ENCODE peak calls at places on chromosomes 7 and 10, in eight cellular contexts. One of them, this sample, is unnamed.

GRCh38 chr10:12351447-12351846 is 2.1 kb downstream of the CAMK1D start:
- DNase-seq in HTR-8/SVneo: no peak
- DNase-seq in activated T-cell treated with anti-CD3 and anti-CD28 coated beads, Interleukin-2, amount 50 U/mL, for 72 hours: peak; percentile 32
- DNase-seq in activated CD4-positive, alpha-beta T cell treated with anti-CD3 and anti-CD28 coated beads for 24 hours: no peak
- DNase-seq in astrocyte of the hippocampus: no peak
- DNase-seq in activated naive CD8-positive, alpha-beta T cell treated with anti-CD3 and anti-CD28 coated beads, Interleukin-2, amount 50 U/mL, for 24 hours: peak; percentile 37
- DNase-seq in neural progenitor cell: no peak
- DNase-seq in activated naive CD4-positive, alpha-beta T cell treated with anti-CD3 and anti-CD28 coated beads, Interleukin-2, amount 50 U/mL, for 72 hours: no peak
- DNase-seq in this sample: no peak

GRCh38 chr7:12110425-12110824 is 100.7 kb upstream of the TMEM106B start:
- DNase-seq in HTR-8/SVneo: no peak
- DNase-seq in activated T-cell treated with anti-CD3 and anti-CD28 coated beads, Interleukin-2, amount 50 U/mL, for 72 hours: no peak
- DNase-seq in activated CD4-positive, alpha-beta T cell treated with anti-CD3 and anti-CD28 coated beads for 24 hours: no peak
- DNase-seq in astrocyte of the hippocampus: no peak
- DNase-seq in activated naive CD8-positive, alpha-beta T cell treated with anti-CD3 and anti-CD28 coated beads, Interleukin-2, amount 50 U/mL, for 24 hours: no peak
- DNase-seq in neural progenitor cell: no peak
- DNase-seq in activated naive CD4-positive, alpha-beta T cell treated with anti-CD3 and anti-CD28 coated beads, Interleukin-2, amount 50 U/mL, for 72 hours: no peak
- DNase-seq in this sample: no peak

GRCh38 chr7:39880556-39880955 is 69.5 kb upstream of the CDK13 start:
- DNase-seq in HTR-8/SVneo: no peak
- DNase-seq in activated T-cell treated with anti-CD3 and anti-CD28 coated beads, Interleukin-2, amount 50 U/mL, for 72 hours: no peak
- DNase-seq in activated CD4-positive, alpha-beta T cell treated with anti-CD3 and anti-CD28 coated beads for 24 hours: no peak
- DNase-seq in astrocyte of the hippocampus: no peak
- DNase-seq in activated naive CD8-positive, alpha-beta T cell treated with anti-CD3 and anti-CD28 coated beads, Interleukin-2, amount 50 U/mL, for 24 hours: no peak
- DNase-seq in neural progenitor cell: no peak
- DNase-seq in activated naive CD4-positive, alpha-beta T cell treated with anti-CD3 and anti-CD28 coated beads, Interleukin-2, amount 50 U/mL, for 72 hours: no peak
- DNase-seq in this sample: no peak

GRCh38 chr7:95897557-95898183 is 125.3 kb downstream of the DYNC1I1 start:
- DNase-seq in HTR-8/SVneo: no peak
- DNase-seq in activated T-cell treated with anti-CD3 and anti-CD28 coated beads, Interleukin-2, amount 50 U/mL, for 72 hours: no peak
- DNase-seq in activated CD4-positive, alpha-beta T cell treated with anti-CD3 and anti-CD28 coated beads for 24 hours: no peak
- DNase-seq in astrocyte of the hippocampus: no peak
- DNase-seq in activated naive CD8-positive, alpha-beta T cell treated with anti-CD3 and anti-CD28 coated beads, Interleukin-2, amount 50 U/mL, for 24 hours: no peak
- DNase-seq in neural progenitor cell: no peak
- DNase-seq in activated naive CD4-positive, alpha-beta T cell treated with anti-CD3 and anti-CD28 coated beads, Interleukin-2, amount 50 U/mL, for 72 hours: no peak
- DNase-seq in this sample: no peak

GRCh38 chr10:1560535-1561192 is 176.7 kb downstream of the ADARB2 start:
- DNase-seq in HTR-8/SVneo: no peak
- DNase-seq in activated T-cell treated with anti-CD3 and anti-CD28 coated beads, Interleukin-2, amount 50 U/mL, for 72 hours: no peak
- DNase-seq in activated CD4-positive, alpha-beta T cell treated with anti-CD3 and anti-CD28 coated beads for 24 hours: no peak
- DNase-seq in astrocyte of the hippocampus: no peak
- DNase-seq in activated naive CD8-positive, alpha-beta T cell treated with anti-CD3 and anti-CD28 coated beads, Interleukin-2, amount 50 U/mL, for 24 hours: no peak
- DNase-seq in neural progenitor cell: no peak
- DNase-seq in activated naive CD4-positive, alpha-beta T cell treated with anti-CD3 and anti-CD28 coated beads, Interleukin-2, amount 50 U/mL, for 72 hours: no peak
- DNase-seq in this sample: no peak

GRCh38 chr10:102066421-102067068 is 1.4 kb downstream of the HPS6 start:
- DNase-seq in HTR-8/SVneo: no peak
- DNase-seq in activated T-cell treated with anti-CD3 and anti-CD28 coated beads, Interleukin-2, amount 50 U/mL, for 72 hours: no peak
- DNase-seq in activated CD4-positive, alpha-beta T cell treated with anti-CD3 and anti-CD28 coated beads for 24 hours: no peak
- DNase-seq in astrocyte of the hippocampus: no peak
- DNase-seq in activated naive CD8-positive, alpha-beta T cell treated with anti-CD3 and anti-CD28 coated beads, Interleukin-2, amount 50 U/mL, for 24 hours: no peak
- DNase-seq in neural progenitor cell: no peak
- DNase-seq in activated naive CD4-positive, alpha-beta T cell treated with anti-CD3 and anti-CD28 coated beads, Interleukin-2, amount 50 U/mL, for 72 hours: no peak
- DNase-seq in this sample: no peak

GRCh38 chr10:79392020-79392398 is 44.7 kb downstream of the PPIF start:
- DNase-seq in HTR-8/SVneo: no peak
- DNase-seq in activated T-cell treated with anti-CD3 and anti-CD28 coated beads, Interleukin-2, amount 50 U/mL, for 72 hours: no peak
- DNase-seq in activated CD4-positive, alpha-beta T cell treated with anti-CD3 and anti-CD28 coated beads for 24 hours: no peak
- DNase-seq in astrocyte of the hippocampus: no peak
- DNase-seq in activated naive CD8-positive, alpha-beta T cell treated with anti-CD3 and anti-CD28 coated beads, Interleukin-2, amount 50 U/mL, for 24 hours: no peak
- DNase-seq in neural progenitor cell: no peak
- DNase-seq in activated naive CD4-positive, alpha-beta T cell treated with anti-CD3 and anti-CD28 coated beads, Interleukin-2, amount 50 U/mL, for 72 hours: no peak
- DNase-seq in this sample: no peak

GRCh38 chr7:40493609-40494041 is 358.8 kb downstream of the SUGCT start:
- DNase-seq in HTR-8/SVneo: no peak
- DNase-seq in activated T-cell treated with anti-CD3 and anti-CD28 coated beads, Interleukin-2, amount 50 U/mL, for 72 hours: no peak
- DNase-seq in activated CD4-positive, alpha-beta T cell treated with anti-CD3 and anti-CD28 coated beads for 24 hours: no peak
- DNase-seq in astrocyte of the hippocampus: no peak
- DNase-seq in activated naive CD8-positive, alpha-beta T cell treated with anti-CD3 and anti-CD28 coated beads, Interleukin-2, amount 50 U/mL, for 24 hours: no peak
- DNase-seq in neural progenitor cell: no peak
- DNase-seq in activated naive CD4-positive, alpha-beta T cell treated with anti-CD3 and anti-CD28 coated beads, Interleukin-2, amount 50 U/mL, for 72 hours: no peak
- DNase-seq in this sample: peak; percentile 27

GRCh38 chr7:102252373-102252982 is 34.2 kb upstream of the SH2B2 start:
- DNase-seq in HTR-8/SVneo: no peak
- DNase-seq in activated T-cell treated with anti-CD3 and anti-CD28 coated beads, Interleukin-2, amount 50 U/mL, for 72 hours: no peak
- DNase-seq in activated CD4-positive, alpha-beta T cell treated with anti-CD3 and anti-CD28 coated beads for 24 hours: no peak
- DNase-seq in astrocyte of the hippocampus: no peak
- DNase-seq in activated naive CD8-positive, alpha-beta T cell treated with anti-CD3 and anti-CD28 coated beads, Interleukin-2, amount 50 U/mL, for 24 hours: no peak
- DNase-seq in neural progenitor cell: no peak
- DNase-seq in activated naive CD4-positive, alpha-beta T cell treated with anti-CD3 and anti-CD28 coated beads, Interleukin-2, amount 50 U/mL, for 72 hours: no peak
- DNase-seq in this sample: no peak

GRCh38 chr10:11595395-11595692 is 16.1 kb downstream of the USP6NL start:
- DNase-seq in HTR-8/SVneo: no peak
- DNase-seq in activated T-cell treated with anti-CD3 and anti-CD28 coated beads, Interleukin-2, amount 50 U/mL, for 72 hours: no peak
- DNase-seq in activated CD4-positive, alpha-beta T cell treated with anti-CD3 and anti-CD28 coated beads for 24 hours: no peak
- DNase-seq in astrocyte of the hippocampus: peak; percentile 66
- DNase-seq in activated naive CD8-positive, alpha-beta T cell treated with anti-CD3 and anti-CD28 coated beads, Interleukin-2, amount 50 U/mL, for 24 hours: no peak
- DNase-seq in neural progenitor cell: no peak
- DNase-seq in activated naive CD4-positive, alpha-beta T cell treated with anti-CD3 and anti-CD28 coated beads, Interleukin-2, amount 50 U/mL, for 72 hours: no peak
- DNase-seq in this sample: no peak

GRCh38 chr10:92241501-92241900 is 49.4 kb downstream of the CPEB3 start:
- DNase-seq in HTR-8/SVneo: no peak
- DNase-seq in activated T-cell treated with anti-CD3 and anti-CD28 coated beads, Interleukin-2, amount 50 U/mL, for 72 hours: no peak
- DNase-seq in activated CD4-positive, alpha-beta T cell treated with anti-CD3 and anti-CD28 coated beads for 24 hours: no peak
- DNase-seq in astrocyte of the hippocampus: no peak
- DNase-seq in activated naive CD8-positive, alpha-beta T cell treated with anti-CD3 and anti-CD28 coated beads, Interleukin-2, amount 50 U/mL, for 24 hours: no peak
- DNase-seq in neural progenitor cell: no peak
- DNase-seq in activated naive CD4-positive, alpha-beta T cell treated with anti-CD3 and anti-CD28 coated beads, Interleukin-2, amount 50 U/mL, for 72 hours: no peak
- DNase-seq in this sample: no peak

GRCh38 chr10:77756319-77757232 is 119.0 kb upstream of the KCNMA1 start:
- DNase-seq in HTR-8/SVneo: peak; percentile 72
- DNase-seq in activated T-cell treated with anti-CD3 and anti-CD28 coated beads, Interleukin-2, amount 50 U/mL, for 72 hours: peak; percentile 26
- DNase-seq in activated CD4-positive, alpha-beta T cell treated with anti-CD3 and anti-CD28 coated beads for 24 hours: peak; percentile 4
- DNase-seq in astrocyte of the hippocampus: peak; percentile 91
- DNase-seq in activated naive CD8-positive, alpha-beta T cell treated with anti-CD3 and anti-CD28 coated beads, Interleukin-2, amount 50 U/mL, for 24 hours: peak; percentile 8
- DNase-seq in neural progenitor cell: peak; percentile 68
- DNase-seq in activated naive CD4-positive, alpha-beta T cell treated with anti-CD3 and anti-CD28 coated beads, Interleukin-2, amount 50 U/mL, for 72 hours: peak; percentile 7
- DNase-seq in this sample: peak; percentile 83

GRCh38 chr10:25026463-25026862 is 10.1 kb downstream of the THNSL1 start:
- DNase-seq in HTR-8/SVneo: peak; percentile 13
- DNase-seq in activated T-cell treated with anti-CD3 and anti-CD28 coated beads, Interleukin-2, amount 50 U/mL, for 72 hours: no peak
- DNase-seq in activated CD4-positive, alpha-beta T cell treated with anti-CD3 and anti-CD28 coated beads for 24 hours: no peak
- DNase-seq in astrocyte of the hippocampus: peak; percentile 24
- DNase-seq in activated naive CD8-positive, alpha-beta T cell treated with anti-CD3 and anti-CD28 coated beads, Interleukin-2, amount 50 U/mL, for 24 hours: no peak
- DNase-seq in neural progenitor cell: no peak
- DNase-seq in activated naive CD4-positive, alpha-beta T cell treated with anti-CD3 and anti-CD28 coated beads, Interleukin-2, amount 50 U/mL, for 72 hours: no peak
- DNase-seq in this sample: no peak

GRCh38 chr7:141097430-141097829 is 23.6 kb downstream of the TMEM178B start:
- DNase-seq in HTR-8/SVneo: no peak
- DNase-seq in activated T-cell treated with anti-CD3 and anti-CD28 coated beads, Interleukin-2, amount 50 U/mL, for 72 hours: no peak
- DNase-seq in activated CD4-positive, alpha-beta T cell treated with anti-CD3 and anti-CD28 coated beads for 24 hours: no peak
- DNase-seq in astrocyte of the hippocampus: peak; percentile 51
- DNase-seq in activated naive CD8-positive, alpha-beta T cell treated with anti-CD3 and anti-CD28 coated beads, Interleukin-2, amount 50 U/mL, for 24 hours: no peak
- DNase-seq in neural progenitor cell: peak; percentile 63
- DNase-seq in activated naive CD4-positive, alpha-beta T cell treated with anti-CD3 and anti-CD28 coated beads, Interleukin-2, amount 50 U/mL, for 72 hours: no peak
- DNase-seq in this sample: peak; percentile 79

GRCh38 chr10:59324597-59324996 is 37.8 kb downstream of the FAM13C start:
- DNase-seq in HTR-8/SVneo: no peak
- DNase-seq in activated T-cell treated with anti-CD3 and anti-CD28 coated beads, Interleukin-2, amount 50 U/mL, for 72 hours: no peak
- DNase-seq in activated CD4-positive, alpha-beta T cell treated with anti-CD3 and anti-CD28 coated beads for 24 hours: no peak
- DNase-seq in astrocyte of the hippocampus: no peak
- DNase-seq in activated naive CD8-positive, alpha-beta T cell treated with anti-CD3 and anti-CD28 coated beads, Interleukin-2, amount 50 U/mL, for 24 hours: no peak
- DNase-seq in neural progenitor cell: no peak
- DNase-seq in activated naive CD4-positive, alpha-beta T cell treated with anti-CD3 and anti-CD28 coated beads, Interleukin-2, amount 50 U/mL, for 72 hours: no peak
- DNase-seq in this sample: no peak

GRCh38 chr10:33743429-33743857 is 409.0 kb upstream of the NRP1 start:
- DNase-seq in HTR-8/SVneo: no peak
- DNase-seq in activated T-cell treated with anti-CD3 and anti-CD28 coated beads, Interleukin-2, amount 50 U/mL, for 72 hours: no peak
- DNase-seq in activated CD4-positive, alpha-beta T cell treated with anti-CD3 and anti-CD28 coated beads for 24 hours: no peak
- DNase-seq in astrocyte of the hippocampus: no peak
- DNase-seq in activated naive CD8-positive, alpha-beta T cell treated with anti-CD3 and anti-CD28 coated beads, Interleukin-2, amount 50 U/mL, for 24 hours: no peak
- DNase-seq in neural progenitor cell: no peak
- DNase-seq in activated naive CD4-positive, alpha-beta T cell treated with anti-CD3 and anti-CD28 coated beads, Interleukin-2, amount 50 U/mL, for 72 hours: no peak
- DNase-seq in this sample: no peak

GRCh38 chr7:144386741-144387140 is 16.8 kb downstream of the NOBOX start:
- DNase-seq in HTR-8/SVneo: no peak
- DNase-seq in activated T-cell treated with anti-CD3 and anti-CD28 coated beads, Interleukin-2, amount 50 U/mL, for 72 hours: no peak
- DNase-seq in activated CD4-positive, alpha-beta T cell treated with anti-CD3 and anti-CD28 coated beads for 24 hours: no peak
- DNase-seq in astrocyte of the hippocampus: peak; percentile 91
- DNase-seq in activated naive CD8-positive, alpha-beta T cell treated with anti-CD3 and anti-CD28 coated beads, Interleukin-2, amount 50 U/mL, for 24 hours: no peak
- DNase-seq in neural progenitor cell: no peak
- DNase-seq in activated naive CD4-positive, alpha-beta T cell treated with anti-CD3 and anti-CD28 coated beads, Interleukin-2, amount 50 U/mL, for 72 hours: no peak
- DNase-seq in this sample: no peak

GRCh38 chr10:42513921-42514320 is 124.4 kb downstream of the ZNF33B start:
- DNase-seq in HTR-8/SVneo: no peak
- DNase-seq in activated T-cell treated with anti-CD3 and anti-CD28 coated beads, Interleukin-2, amount 50 U/mL, for 72 hours: no peak
- DNase-seq in activated CD4-positive, alpha-beta T cell treated with anti-CD3 and anti-CD28 coated beads for 24 hours: no peak
- DNase-seq in astrocyte of the hippocampus: no peak
- DNase-seq in activated naive CD8-positive, alpha-beta T cell treated with anti-CD3 and anti-CD28 coated beads, Interleukin-2, amount 50 U/mL, for 24 hours: no peak
- DNase-seq in neural progenitor cell: no peak
- DNase-seq in activated naive CD4-positive, alpha-beta T cell treated with anti-CD3 and anti-CD28 coated beads, Interleukin-2, amount 50 U/mL, for 72 hours: no peak
- DNase-seq in this sample: no peak

GRCh38 chr7:20249924-20250323 is 32.7 kb upstream of the MACC1 start:
- DNase-seq in HTR-8/SVneo: no peak
- DNase-seq in activated T-cell treated with anti-CD3 and anti-CD28 coated beads, Interleukin-2, amount 50 U/mL, for 72 hours: no peak
- DNase-seq in activated CD4-positive, alpha-beta T cell treated with anti-CD3 and anti-CD28 coated beads for 24 hours: no peak
- DNase-seq in astrocyte of the hippocampus: peak; percentile 96
- DNase-seq in activated naive CD8-positive, alpha-beta T cell treated with anti-CD3 and anti-CD28 coated beads, Interleukin-2, amount 50 U/mL, for 24 hours: no peak
- DNase-seq in neural progenitor cell: no peak
- DNase-seq in activated naive CD4-positive, alpha-beta T cell treated with anti-CD3 and anti-CD28 coated beads, Interleukin-2, amount 50 U/mL, for 72 hours: no peak
- DNase-seq in this sample: peak; percentile 80

GRCh38 chr10:78301891-78302738 is 268.5 kb downstream of the RPS24 start:
- DNase-seq in HTR-8/SVneo: no peak
- DNase-seq in activated T-cell treated with anti-CD3 and anti-CD28 coated beads, Interleukin-2, amount 50 U/mL, for 72 hours: no peak
- DNase-seq in activated CD4-positive, alpha-beta T cell treated with anti-CD3 and anti-CD28 coated beads for 24 hours: no peak
- DNase-seq in astrocyte of the hippocampus: peak; percentile 26
- DNase-seq in activated naive CD8-positive, alpha-beta T cell treated with anti-CD3 and anti-CD28 coated beads, Interleukin-2, amount 50 U/mL, for 24 hours: no peak
- DNase-seq in neural progenitor cell: no peak
- DNase-seq in activated naive CD4-positive, alpha-beta T cell treated with anti-CD3 and anti-CD28 coated beads, Interleukin-2, amount 50 U/mL, for 72 hours: no peak
- DNase-seq in this sample: peak; percentile 71

GRCh38 chr7:94656925-94657731 is 1.2 kb upstream of the SGCE start:
- DNase-seq in HTR-8/SVneo: no peak
- DNase-seq in activated T-cell treated with anti-CD3 and anti-CD28 coated beads, Interleukin-2, amount 50 U/mL, for 72 hours: peak; percentile 25
- DNase-seq in activated CD4-positive, alpha-beta T cell treated with anti-CD3 and anti-CD28 coated beads for 24 hours: no peak
- DNase-seq in astrocyte of the hippocampus: peak; percentile 61
- DNase-seq in activated naive CD8-positive, alpha-beta T cell treated with anti-CD3 and anti-CD28 coated beads, Interleukin-2, amount 50 U/mL, for 24 hours: peak; percentile 13
- DNase-seq in neural progenitor cell: peak; percentile 63
- DNase-seq in activated naive CD4-positive, alpha-beta T cell treated with anti-CD3 and anti-CD28 coated beads, Interleukin-2, amount 50 U/mL, for 72 hours: peak; percentile 13
- DNase-seq in this sample: peak; percentile 61

GRCh38 chr10:79237801-79238520 is 109.3 kb upstream of the PPIF start:
- DNase-seq in HTR-8/SVneo: no peak
- DNase-seq in activated T-cell treated with anti-CD3 and anti-CD28 coated beads, Interleukin-2, amount 50 U/mL, for 72 hours: no peak
- DNase-seq in activated CD4-positive, alpha-beta T cell treated with anti-CD3 and anti-CD28 coated beads for 24 hours: no peak
- DNase-seq in astrocyte of the hippocampus: peak; percentile 29
- DNase-seq in activated naive CD8-positive, alpha-beta T cell treated with anti-CD3 and anti-CD28 coated beads, Interleukin-2, amount 50 U/mL, for 24 hours: no peak
- DNase-seq in neural progenitor cell: no peak
- DNase-seq in activated naive CD4-positive, alpha-beta T cell treated with anti-CD3 and anti-CD28 coated beads, Interleukin-2, amount 50 U/mL, for 72 hours: no peak
- DNase-seq in this sample: peak; percentile 51

GRCh38 chr7:121621947-121622346 is 225.8 kb upstream of the FAM3C start:
- DNase-seq in HTR-8/SVneo: no peak
- DNase-seq in activated T-cell treated with anti-CD3 and anti-CD28 coated beads, Interleukin-2, amount 50 U/mL, for 72 hours: no peak
- DNase-seq in activated CD4-positive, alpha-beta T cell treated with anti-CD3 and anti-CD28 coated beads for 24 hours: no peak
- DNase-seq in astrocyte of the hippocampus: no peak
- DNase-seq in activated naive CD8-positive, alpha-beta T cell treated with anti-CD3 and anti-CD28 coated beads, Interleukin-2, amount 50 U/mL, for 24 hours: no peak
- DNase-seq in neural progenitor cell: no peak
- DNase-seq in activated naive CD4-positive, alpha-beta T cell treated with anti-CD3 and anti-CD28 coated beads, Interleukin-2, amount 50 U/mL, for 72 hours: no peak
- DNase-seq in this sample: no peak

GRCh38 chr7:128170461-128170860 is 70.6 kb upstream of the LEP start:
- DNase-seq in HTR-8/SVneo: no peak
- DNase-seq in activated T-cell treated with anti-CD3 and anti-CD28 coated beads, Interleukin-2, amount 50 U/mL, for 72 hours: no peak
- DNase-seq in activated CD4-positive, alpha-beta T cell treated with anti-CD3 and anti-CD28 coated beads for 24 hours: no peak
- DNase-seq in astrocyte of the hippocampus: no peak
- DNase-seq in activated naive CD8-positive, alpha-beta T cell treated with anti-CD3 and anti-CD28 coated beads, Interleukin-2, amount 50 U/mL, for 24 hours: no peak
- DNase-seq in neural progenitor cell: no peak
- DNase-seq in activated naive CD4-positive, alpha-beta T cell treated with anti-CD3 and anti-CD28 coated beads, Interleukin-2, amount 50 U/mL, for 72 hours: no peak
- DNase-seq in this sample: no peak

GRCh38 chr7:25894002-25894901 is 257.7 kb upstream of the NFE2L3 start:
- DNase-seq in HTR-8/SVneo: no peak
- DNase-seq in activated T-cell treated with anti-CD3 and anti-CD28 coated beads, Interleukin-2, amount 50 U/mL, for 72 hours: peak; percentile 34
- DNase-seq in activated CD4-positive, alpha-beta T cell treated with anti-CD3 and anti-CD28 coated beads for 24 hours: no peak
- DNase-seq in astrocyte of the hippocampus: peak; percentile 19
- DNase-seq in activated naive CD8-positive, alpha-beta T cell treated with anti-CD3 and anti-CD28 coated beads, Interleukin-2, amount 50 U/mL, for 24 hours: peak; percentile 23
- DNase-seq in neural progenitor cell: peak; percentile 58
- DNase-seq in activated naive CD4-positive, alpha-beta T cell treated with anti-CD3 and anti-CD28 coated beads, Interleukin-2, amount 50 U/mL, for 72 hours: no peak
- DNase-seq in this sample: peak; percentile 76

GRCh38 chr10:13698217-13698616 is 111.5 kb downstream of the PRPF18 start:
- DNase-seq in HTR-8/SVneo: no peak
- DNase-seq in activated T-cell treated with anti-CD3 and anti-CD28 coated beads, Interleukin-2, amount 50 U/mL, for 72 hours: no peak
- DNase-seq in activated CD4-positive, alpha-beta T cell treated with anti-CD3 and anti-CD28 coated beads for 24 hours: no peak
- DNase-seq in astrocyte of the hippocampus: no peak
- DNase-seq in activated naive CD8-positive, alpha-beta T cell treated with anti-CD3 and anti-CD28 coated beads, Interleukin-2, amount 50 U/mL, for 24 hours: no peak
- DNase-seq in neural progenitor cell: no peak
- DNase-seq in activated naive CD4-positive, alpha-beta T cell treated with anti-CD3 and anti-CD28 coated beads, Interleukin-2, amount 50 U/mL, for 72 hours: no peak
- DNase-seq in this sample: no peak

GRCh38 chr7:22802426-22802825 is 20.2 kb downstream of the TOMM7 start:
- DNase-seq in HTR-8/SVneo: no peak
- DNase-seq in activated T-cell treated with anti-CD3 and anti-CD28 coated beads, Interleukin-2, amount 50 U/mL, for 72 hours: no peak
- DNase-seq in activated CD4-positive, alpha-beta T cell treated with anti-CD3 and anti-CD28 coated beads for 24 hours: no peak
- DNase-seq in astrocyte of the hippocampus: peak; percentile 65
- DNase-seq in activated naive CD8-positive, alpha-beta T cell treated with anti-CD3 and anti-CD28 coated beads, Interleukin-2, amount 50 U/mL, for 24 hours: no peak
- DNase-seq in neural progenitor cell: no peak
- DNase-seq in activated naive CD4-positive, alpha-beta T cell treated with anti-CD3 and anti-CD28 coated beads, Interleukin-2, amount 50 U/mL, for 72 hours: no peak
- DNase-seq in this sample: no peak

GRCh38 chr7:91609525-91609924 is 271.0 kb downstream of the MTERF1 start:
- DNase-seq in HTR-8/SVneo: no peak
- DNase-seq in activated T-cell treated with anti-CD3 and anti-CD28 coated beads, Interleukin-2, amount 50 U/mL, for 72 hours: no peak
- DNase-seq in activated CD4-positive, alpha-beta T cell treated with anti-CD3 and anti-CD28 coated beads for 24 hours: no peak
- DNase-seq in astrocyte of the hippocampus: no peak
- DNase-seq in activated naive CD8-positive, alpha-beta T cell treated with anti-CD3 and anti-CD28 coated beads, Interleukin-2, amount 50 U/mL, for 24 hours: no peak
- DNase-seq in neural progenitor cell: no peak
- DNase-seq in activated naive CD4-positive, alpha-beta T cell treated with anti-CD3 and anti-CD28 coated beads, Interleukin-2, amount 50 U/mL, for 72 hours: no peak
- DNase-seq in this sample: no peak